ENCODE peak calls at places on chromosome 20, in nine cellular contexts. U, T, B, L, V, G, S, J and N are unnamed samples.

GRCh38 chr20:11797161-11797560 is 120.5 kb upstream of the BTBD3 start:
- DNase-seq in V (no peak), S (no peak), B (no peak), U (peak; percentile 31), T (no peak), G (no peak), J (no peak), L (no peak), N (no peak)

GRCh38 chr20:46351357-46352058 is 43.2 kb upstream of the CDH22 start:
- DNase-seq in V (no peak), G (peak; percentile 59), T (no peak), S (peak; percentile 74), U (peak; percentile 67), L (no peak), J (no peak), B (no peak), N (peak; percentile 34)

GRCh38 chr20:19875746-19876145 is 117.7 kb downstream of the RIN2 start:
- DNase-seq in U (no peak), B (no peak), T (no peak), J (no peak), S (no peak), V (no peak), G (no peak), L (no peak), N (no peak)

GRCh38 chr20:41058007-41058673 is 29.5 kb downstream of the TOP1 start:
- DNase-seq in G (no peak), B (no peak), V (peak; percentile 68), S (no peak), U (no peak), J (peak; percentile 51), T (no peak), L (no peak), N (no peak)

GRCh38 chr20:21048841-21049273 is 57.3 kb downstream of the LINC00237 start:
- DNase-seq in G (peak; percentile 60), B (peak; percentile 21), V (peak; percentile 53), U (peak; percentile 20), J (no peak), T (no peak), S (peak; percentile 71), L (no peak), N (no peak)

GRCh38 chr20:23434521-23435313 is 4.8 kb upstream of the CSTL1 start:
- DNase-seq in B (no peak), J (no peak), L (no peak), G (no peak), U (no peak), S (no peak), V (no peak), T (no peak), N (no peak)

GRCh38 chr20:63567382-63568169 is 6.5 kb downstream of the HELZ2 start:
- DNase-seq in G (peak; percentile 79), B (peak; percentile 62), T (no peak), L (no peak), U (peak; percentile 37), V (no peak), S (peak; percentile 69), J (no peak), N (no peak)

GRCh38 chr20:13778827-13779226 is 5.9 kb downstream of the ESF1 start:
- DNase-seq in L (no peak), V (no peak), G (no peak), S (no peak), U (no peak), J (no peak), B (no peak), T (no peak), N (no peak)

GRCh38 chr20:11207749-11208502 is 534.1 kb upstream of the JAG1 start:
- DNase-seq in G (no peak), V (peak; percentile 60), T (no peak), S (no peak), L (no peak), U (no peak), B (no peak), J (peak; percentile 78), N (no peak)

GRCh38 chr20:63441136-63441776 is 31.2 kb downstream of the KCNQ2 start:
- DNase-seq in J (no peak), B (no peak), U (no peak), V (no peak), T (no peak), G (peak; percentile 81), S (peak; percentile 73), L (no peak), N (no peak)

GRCh38 chr20:35601021-35601973 is 14.3 kb upstream of the SPAG4 start:
- DNase-seq in L (peak; percentile 40), U (peak; percentile 78), J (no peak), T (peak; percentile 50), B (peak; percentile 58), V (peak; percentile 39), S (peak; percentile 84), G (peak; percentile 86), N (peak; percentile 83)

GRCh38 chr20:37941332-37941731 is 38.4 kb downstream of the VSTM2L start:
- DNase-seq in V (no peak), U (no peak), B (no peak), L (no peak), J (no peak), T (no peak), G (no peak), S (no peak), N (no peak)
- TF ChIP-seq CTCF in V (no peak), U (no peak), B (no peak), L (no peak), J (peak; percentile 3), T (peak; percentile 40), G (peak; percentile 19), S (no peak), N (no peak)

GRCh38 chr20:3681352-3681930 is 369 bp downstream of the ADAM33 start:
- DNase-seq in G (no peak), S (no peak), U (no peak), L (no peak), J (no peak), B (no peak), T (no peak), V (no peak), N (no peak)

GRCh38 chr20:3678893-3679720 is 2.7 kb downstream of the ADAM33 start:
- DNase-seq in U (no peak), B (no peak), J (no peak), L (no peak), S (no peak), G (no peak), T (no peak), V (no peak), N (no peak)

GRCh38 chr20:3680701-3681351 is 984 bp downstream of the ADAM33 start:
- DNase-seq in V (no peak), S (no peak), L (no peak), B (no peak), T (no peak), U (no peak), J (no peak), G (no peak), N (no peak)

GRCh38 chr20:3679749-3680700 is 1.8 kb downstream of the ADAM33 start:
- DNase-seq in U (no peak), V (no peak), J (peak; percentile 76), T (no peak), L (no peak), B (no peak), S (no peak), G (no peak), N (no peak)

GRCh38 chr20:3681931-3682820 is at the start of gene ADAM33:
- DNase-seq in B (no peak), U (no peak), S (no peak), V (no peak), J (no peak), L (no peak), T (no peak), G (no peak), N (no peak)
- TF ChIP-seq CTCF in B (no peak), U (no peak), S (no peak), V (no peak), J (no peak), L (no peak), T (no peak), G (no peak), N (no peak)

DNA sequence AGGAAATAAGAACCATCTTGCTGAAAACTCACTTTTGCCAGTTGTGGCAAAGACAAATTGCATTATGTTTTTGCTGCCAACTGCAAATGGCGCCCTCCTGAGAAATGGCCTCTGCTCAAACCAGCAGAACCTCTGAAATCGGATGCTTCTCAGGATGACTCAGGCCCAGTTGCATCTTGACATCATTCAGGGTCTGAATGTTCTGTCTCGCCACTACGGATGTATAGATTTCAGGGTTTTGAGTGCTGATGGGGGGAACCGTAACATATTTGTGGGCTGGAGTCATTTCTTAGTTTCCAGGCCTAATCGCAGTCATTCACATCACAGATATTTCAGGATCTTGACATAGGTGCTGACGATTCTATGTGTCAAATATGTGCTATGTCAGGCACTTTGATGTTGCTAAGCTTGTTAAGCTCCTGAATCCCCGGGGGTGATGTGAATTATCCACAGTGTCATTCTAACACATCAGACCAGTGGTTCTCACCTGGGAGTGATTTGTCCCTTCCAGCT is 207.1 kb downstream of the NFATC2 start:
- DNase-seq in B (no peak), J (peak; percentile 83), U (no peak), S (peak; percentile 33), T (no peak), V (peak; percentile 92), G (peak; percentile 69), L (no peak), N (no peak)
- TF ChIP-seq CTCF in B (no peak), J (peak; percentile 6), U (no peak), S (no peak), T (no peak), V (no peak), G (no peak), L (no peak), N (no peak)

DNA sequence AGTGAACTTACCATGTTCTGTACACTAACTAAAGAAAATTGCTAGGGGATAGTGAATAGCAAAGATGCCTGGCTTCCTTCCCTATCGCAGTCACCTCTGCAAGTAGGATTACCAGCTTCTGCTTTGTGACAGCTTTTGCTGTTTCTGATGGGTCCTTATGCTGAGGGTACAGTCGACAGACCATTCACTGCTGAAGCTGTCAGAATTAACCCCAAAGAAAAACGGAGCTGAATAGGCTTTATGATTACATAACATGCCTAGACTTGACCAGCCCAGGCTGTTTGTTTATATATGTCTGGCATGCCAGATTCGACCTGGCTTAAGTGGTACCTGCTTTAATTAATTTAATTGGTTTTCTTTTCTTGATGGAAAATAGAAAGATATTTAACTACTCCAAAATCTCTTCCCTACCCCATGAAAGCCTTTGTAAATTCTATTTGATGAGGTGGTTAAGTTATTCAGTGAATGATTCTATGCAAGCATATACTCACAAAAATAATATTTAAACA is 21.7 kb upstream of the PRELID3B start:
- DNase-seq in S (no peak), J (no peak), L (no peak), V (no peak), B (no peak), G (no peak), T (no peak), U (no peak), N (no peak)
- TF ChIP-seq CTCF in S (no peak), J (no peak), L (no peak), V (no peak), B (no peak), G (no peak), T (no peak), U (no peak), N (no peak)